ENCODE peak calls at places on chromosomes 6 and 20, in five cellular contexts. One of them, this sample, is unnamed.
A peak's percentile ranks its signal among the peaks of the same experiment; 100 is the strongest.

GRCh38 chr6:73610444-73611275 is 43.1 kb downstream of the SLC17A5 start:
- DNase-seq in CD8-positive, alpha-beta T cell: no peak
- DNase-seq in naive thymus-derived CD4-positive, alpha-beta T cell: peak; percentile 25
- DNase-seq in astrocyte: peak; percentile 16
- DNase-seq in IMR-90: peak; percentile 66
- DNase-seq in this sample: no peak

GRCh38 chr6:41273699-41274098 is 12.8 kb downstream of the TREM1 start:
- DNase-seq in CD8-positive, alpha-beta T cell: no peak
- DNase-seq in naive thymus-derived CD4-positive, alpha-beta T cell: no peak
- DNase-seq in astrocyte: no peak
- DNase-seq in IMR-90: no peak
- DNase-seq in this sample: no peak

GRCh38 chr6:123803862-123804681 is at the start of gene NKAIN2:
- DNase-seq in CD8-positive, alpha-beta T cell: no peak
- DNase-seq in naive thymus-derived CD4-positive, alpha-beta T cell: no peak
- DNase-seq in astrocyte: no peak
- DNase-seq in IMR-90: no peak
- DNase-seq in this sample: no peak

GRCh38 chr6:122640377-122640776 is 30.2 kb downstream of the PKIB start:
- DNase-seq in CD8-positive, alpha-beta T cell: no peak
- DNase-seq in naive thymus-derived CD4-positive, alpha-beta T cell: no peak
- DNase-seq in astrocyte: no peak
- DNase-seq in IMR-90: no peak
- DNase-seq in this sample: no peak

GRCh38 chr6:158722176-158722729 is 72.4 kb downstream of the SYTL3 start:
- DNase-seq in CD8-positive, alpha-beta T cell: no peak
- DNase-seq in naive thymus-derived CD4-positive, alpha-beta T cell: no peak
- DNase-seq in astrocyte: no peak
- DNase-seq in IMR-90: no peak
- DNase-seq in this sample: no peak

GRCh38 chr6:20630617-20631448 is 96.6 kb downstream of the CDKAL1 start:
- DNase-seq in CD8-positive, alpha-beta T cell: no peak
- DNase-seq in naive thymus-derived CD4-positive, alpha-beta T cell: no peak
- DNase-seq in astrocyte: no peak
- DNase-seq in IMR-90: no peak
- DNase-seq in this sample: no peak

GRCh38 chr6:36546664-36546957 is 668 bp downstream of the STK38 start:
- DNase-seq in CD8-positive, alpha-beta T cell: no peak
- DNase-seq in naive thymus-derived CD4-positive, alpha-beta T cell: no peak
- DNase-seq in astrocyte: no peak
- DNase-seq in IMR-90: no peak
- DNase-seq in this sample: no peak

GRCh38 chr20:44648579-44648978 is 2.9 kb downstream of the ADA start:
- DNase-seq in CD8-positive, alpha-beta T cell: no peak
- DNase-seq in naive thymus-derived CD4-positive, alpha-beta T cell: no peak
- DNase-seq in astrocyte: no peak
- DNase-seq in IMR-90: no peak
- DNase-seq in this sample: no peak

GRCh38 chr6:53487080-53487479 is 57.8 kb downstream of the GCLC start:
- DNase-seq in CD8-positive, alpha-beta T cell: no peak
- DNase-seq in naive thymus-derived CD4-positive, alpha-beta T cell: no peak
- DNase-seq in astrocyte: no peak
- DNase-seq in IMR-90: no peak
- DNase-seq in this sample: no peak

GRCh38 chr20:45817652-45818194 is 5.3 kb downstream of the UBE2C start:
- DNase-seq in CD8-positive, alpha-beta T cell: no peak
- DNase-seq in naive thymus-derived CD4-positive, alpha-beta T cell: no peak
- DNase-seq in astrocyte: peak; percentile 92
- DNase-seq in IMR-90: peak; percentile 81
- DNase-seq in this sample: no peak

GRCh38 chr6:111724039-111724438 is 118.4 kb upstream of the TRAF3IP2 start:
- DNase-seq in CD8-positive, alpha-beta T cell: no peak
- DNase-seq in naive thymus-derived CD4-positive, alpha-beta T cell: no peak
- DNase-seq in astrocyte: no peak
- DNase-seq in IMR-90: no peak
- DNase-seq in this sample: no peak

GRCh38 chr6:35363293-35363750 is 21.0 kb downstream of the PPARD start:
- DNase-seq in CD8-positive, alpha-beta T cell: no peak
- DNase-seq in naive thymus-derived CD4-positive, alpha-beta T cell: no peak
- DNase-seq in astrocyte: peak; percentile 51
- DNase-seq in IMR-90: peak; percentile 39
- DNase-seq in this sample: no peak

GRCh38 chr6:136734977-136735376 is 57.3 kb downstream of the MAP3K5 start:
- DNase-seq in CD8-positive, alpha-beta T cell: no peak
- DNase-seq in naive thymus-derived CD4-positive, alpha-beta T cell: no peak
- DNase-seq in astrocyte: no peak
- DNase-seq in IMR-90: no peak
- DNase-seq in this sample: no peak

GRCh38 chr6:154960299-154960796 is 34.8 kb upstream of the TIAM2 start:
- DNase-seq in CD8-positive, alpha-beta T cell: no peak
- DNase-seq in naive thymus-derived CD4-positive, alpha-beta T cell: no peak
- DNase-seq in astrocyte: no peak
- DNase-seq in IMR-90: no peak
- DNase-seq in this sample: no peak

GRCh38 chr6:135054238-135054574 is 416 bp downstream of the HBS1L start:
- DNase-seq in CD8-positive, alpha-beta T cell: no peak
- DNase-seq in naive thymus-derived CD4-positive, alpha-beta T cell: peak; percentile 39
- DNase-seq in astrocyte: no peak
- DNase-seq in IMR-90: peak; percentile 8
- DNase-seq in this sample: no peak

GRCh38 chr20:23165964-23166363 is 79.8 kb upstream of the CD93 start:
- DNase-seq in CD8-positive, alpha-beta T cell: no peak
- DNase-seq in naive thymus-derived CD4-positive, alpha-beta T cell: no peak
- DNase-seq in astrocyte: no peak
- DNase-seq in IMR-90: no peak
- DNase-seq in this sample: no peak

GRCh38 chr6:148770408-148771211 is 23.8 kb downstream of the UST start:
- DNase-seq in CD8-positive, alpha-beta T cell: no peak
- DNase-seq in naive thymus-derived CD4-positive, alpha-beta T cell: no peak
- DNase-seq in astrocyte: no peak
- DNase-seq in IMR-90: no peak
- DNase-seq in this sample: no peak

GRCh38 chr20:24785141-24785924 is 163.7 kb upstream of the CST7 start:
- DNase-seq in CD8-positive, alpha-beta T cell: no peak
- DNase-seq in naive thymus-derived CD4-positive, alpha-beta T cell: no peak
- DNase-seq in astrocyte: peak; percentile 83
- DNase-seq in IMR-90: peak; percentile 35
- DNase-seq in this sample: no peak

GRCh38 chr6:108785653-108786052 is 62.6 kb upstream of the ARMC2 start:
- DNase-seq in CD8-positive, alpha-beta T cell: no peak
- DNase-seq in naive thymus-derived CD4-positive, alpha-beta T cell: no peak
- DNase-seq in astrocyte: no peak
- DNase-seq in IMR-90: no peak
- DNase-seq in this sample: no peak

GRCh38 chr6:46491201-46491788 is at the start of gene RCAN2:
- DNase-seq in CD8-positive, alpha-beta T cell: peak; percentile 23
- DNase-seq in naive thymus-derived CD4-positive, alpha-beta T cell: no peak
- DNase-seq in astrocyte: no peak
- DNase-seq in IMR-90: peak; percentile 8
- DNase-seq in this sample: peak; percentile 81

GRCh38 chr6:134115715-134116074 is 63.3 kb upstream of the SLC2A12 start:
- DNase-seq in CD8-positive, alpha-beta T cell: no peak
- DNase-seq in naive thymus-derived CD4-positive, alpha-beta T cell: no peak
- DNase-seq in astrocyte: no peak
- DNase-seq in IMR-90: no peak
- DNase-seq in this sample: no peak

GRCh38 chr6:56278186-56278585 is 30.8 kb upstream of the COL21A1 start:
- DNase-seq in CD8-positive, alpha-beta T cell: no peak
- DNase-seq in naive thymus-derived CD4-positive, alpha-beta T cell: no peak
- DNase-seq in astrocyte: no peak
- DNase-seq in IMR-90: no peak
- DNase-seq in this sample: no peak

GRCh38 chr20:31374346-31374745 is 5.9 kb downstream of the DEFB118 start:
- DNase-seq in CD8-positive, alpha-beta T cell: no peak
- DNase-seq in naive thymus-derived CD4-positive, alpha-beta T cell: no peak
- DNase-seq in astrocyte: no peak
- DNase-seq in IMR-90: no peak
- DNase-seq in this sample: no peak

GRCh38 chr20:23666698-23667097 is 22.1 kb downstream of the CST4 start:
- DNase-seq in CD8-positive, alpha-beta T cell: no peak
- DNase-seq in naive thymus-derived CD4-positive, alpha-beta T cell: no peak
- DNase-seq in astrocyte: no peak
- DNase-seq in IMR-90: no peak
- DNase-seq in this sample: no peak

GRCh38 chr20:51491393-51491792 is 51.1 kb downstream of the NFATC2 start:
- DNase-seq in CD8-positive, alpha-beta T cell: no peak
- DNase-seq in naive thymus-derived CD4-positive, alpha-beta T cell: no peak
- DNase-seq in astrocyte: no peak
- DNase-seq in IMR-90: no peak
- DNase-seq in this sample: no peak

GRCh38 chr6:166924531-166924930 is 31.8 kb downstream of the RNASET2 start:
- DNase-seq in CD8-positive, alpha-beta T cell: no peak
- DNase-seq in naive thymus-derived CD4-positive, alpha-beta T cell: no peak
- DNase-seq in astrocyte: no peak
- DNase-seq in IMR-90: no peak
- DNase-seq in this sample: no peak

GRCh38 chr6:33905081-33905609 is 101.3 kb upstream of the MLN start:
- DNase-seq in CD8-positive, alpha-beta T cell: peak; percentile 72
- DNase-seq in naive thymus-derived CD4-positive, alpha-beta T cell: peak; percentile 55
- DNase-seq in astrocyte: no peak
- DNase-seq in IMR-90: no peak
- DNase-seq in this sample: no peak

GRCh38 chr20:31860431-31861345 is 9.6 kb downstream of the DUSP15 start:
- DNase-seq in CD8-positive, alpha-beta T cell: no peak
- DNase-seq in naive thymus-derived CD4-positive, alpha-beta T cell: no peak
- DNase-seq in astrocyte: no peak
- DNase-seq in IMR-90: no peak
- DNase-seq in this sample: no peak

DNA sequence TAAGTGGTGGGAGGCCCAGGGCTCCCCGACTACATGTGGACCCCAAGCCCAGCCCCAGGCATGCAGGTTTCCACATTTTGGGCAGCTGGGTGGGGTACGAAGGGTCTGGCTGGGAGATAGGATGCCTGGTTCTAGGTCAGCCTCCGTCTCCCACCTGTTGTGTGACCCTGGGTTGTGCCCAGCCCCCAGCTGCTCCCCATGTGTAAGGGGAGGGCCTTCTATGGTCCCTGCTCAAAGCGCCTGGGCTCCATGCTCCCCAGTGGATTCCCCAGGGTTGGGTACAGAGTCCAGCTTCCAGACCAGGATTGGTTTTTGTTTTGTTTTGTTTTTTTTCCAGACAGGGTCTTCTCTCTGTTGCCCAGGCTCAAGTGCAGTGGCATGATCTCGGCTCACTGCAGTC is 1.1 kb upstream of the VWA7 start:
- DNase-seq in CD8-positive, alpha-beta T cell: no peak
- DNase-seq in naive thymus-derived CD4-positive, alpha-beta T cell: no peak
- DNase-seq in astrocyte: no peak
- DNase-seq in IMR-90: no peak
- DNase-seq in this sample: no peak
- H3K27ac ChIP-seq in CD8-positive, alpha-beta T cell: no peak overlapping the region
- H3K27ac ChIP-seq in naive thymus-derived CD4-positive, alpha-beta T cell: no peak overlapping the region
- H3K27ac ChIP-seq in astrocyte: no peak overlapping the region
- H3K27ac ChIP-seq in IMR-90: no peak overlapping the region
- H3K27ac ChIP-seq in this sample: no peak overlapping the region

GRCh38 chr6:31426395-31426794 is 23.0 kb downstream of the MICA start:
- DNase-seq in CD8-positive, alpha-beta T cell: no peak
- DNase-seq in naive thymus-derived CD4-positive, alpha-beta T cell: no peak
- DNase-seq in astrocyte: no peak
- DNase-seq in IMR-90: no peak
- DNase-seq in this sample: no peak
- H3K4me1 ChIP-seq in CD8-positive, alpha-beta T cell: no peaks in the 10 kb centered on the region
- H3K4me1 ChIP-seq in naive thymus-derived CD4-positive, alpha-beta T cell: no peaks in the 10 kb centered on the region
- H3K4me1 ChIP-seq in astrocyte: no peaks in the 10 kb centered on the region
- H3K4me1 ChIP-seq in IMR-90: no peaks in the 10 kb centered on the region
- H3K4me1 ChIP-seq in this sample: no peaks in the 10 kb centered on the region

DNA sequence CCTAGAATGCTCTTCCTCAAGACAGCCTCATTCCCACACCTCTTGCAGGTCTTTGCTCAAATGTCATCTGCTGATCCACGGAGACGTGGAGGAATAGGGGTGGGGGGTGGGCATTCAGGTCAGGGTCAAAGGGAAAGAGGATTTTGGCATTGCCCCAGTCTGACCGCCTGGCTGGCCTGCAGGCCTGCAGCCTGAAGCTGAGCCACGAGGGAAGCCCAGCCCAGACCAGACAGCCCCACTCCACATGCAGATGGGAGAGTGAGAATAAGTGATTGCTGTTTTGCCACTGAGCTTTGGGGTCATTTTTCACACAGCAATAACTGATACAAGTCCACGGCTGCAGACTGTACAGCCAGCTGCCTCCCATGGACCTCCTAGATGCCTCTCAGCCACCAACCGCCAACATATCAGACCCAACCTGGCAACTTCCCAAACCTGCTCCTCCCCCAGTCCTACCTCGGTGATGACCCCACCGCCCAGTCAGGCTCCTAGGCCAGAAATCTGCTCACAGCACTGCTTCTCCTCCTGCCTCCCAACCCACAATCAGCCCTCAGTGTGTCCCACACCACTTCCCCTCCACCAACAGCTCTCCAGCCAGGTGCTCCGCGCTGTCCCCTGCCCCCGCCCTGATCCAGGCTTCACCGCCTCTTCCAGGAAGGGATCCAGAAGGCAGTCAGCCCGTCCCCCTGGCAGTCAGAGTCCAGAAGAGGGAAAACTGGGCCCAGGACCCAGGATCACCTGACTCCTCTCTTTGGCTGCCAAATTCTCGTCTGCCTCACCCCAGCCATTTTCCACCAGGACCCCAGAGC is 14.0 kb downstream of the KIAA1755 start:
- DNase-seq in CD8-positive, alpha-beta T cell: no peak
- DNase-seq in naive thymus-derived CD4-positive, alpha-beta T cell: no peak
- DNase-seq in astrocyte: peak; percentile 49
- DNase-seq in IMR-90: no peak
- DNase-seq in this sample: peak; percentile 92
- H3K27ac ChIP-seq in CD8-positive, alpha-beta T cell: no peak overlapping the region
- H3K27ac ChIP-seq in naive thymus-derived CD4-positive, alpha-beta T cell: no peak overlapping the region
- H3K27ac ChIP-seq in astrocyte: no peak overlapping the region
- H3K27ac ChIP-seq in IMR-90: no peak overlapping the region
- H3K27ac ChIP-seq in this sample: peak overlapping the region; percentile 76

GRCh38 chr6:106754215-106754614 is 124.8 kb downstream of the QRSL1 start:
- DNase-seq in CD8-positive, alpha-beta T cell: no peak
- DNase-seq in naive thymus-derived CD4-positive, alpha-beta T cell: no peak
- DNase-seq in astrocyte: no peak
- DNase-seq in IMR-90: no peak
- DNase-seq in this sample: no peak

GRCh38 chr6:106750146-106750900 is 120.9 kb downstream of the QRSL1 start:
- DNase-seq in CD8-positive, alpha-beta T cell: no peak
- DNase-seq in naive thymus-derived CD4-positive, alpha-beta T cell: no peak
- DNase-seq in astrocyte: peak; percentile 4
- DNase-seq in IMR-90: no peak
- DNase-seq in this sample: no peak

GRCh38 chr6:106752641-106753040 is 123.3 kb downstream of the QRSL1 start:
- DNase-seq in CD8-positive, alpha-beta T cell: no peak
- DNase-seq in naive thymus-derived CD4-positive, alpha-beta T cell: no peak
- DNase-seq in astrocyte: no peak
- DNase-seq in IMR-90: no peak
- DNase-seq in this sample: no peak

GRCh38 chr6:106749611-106750010 is 120.2 kb downstream of the QRSL1 start:
- DNase-seq in CD8-positive, alpha-beta T cell: no peak
- DNase-seq in naive thymus-derived CD4-positive, alpha-beta T cell: no peak
- DNase-seq in astrocyte: peak; percentile 4
- DNase-seq in IMR-90: peak; percentile 30
- DNase-seq in this sample: no peak

GRCh38 chr6:106751501-106752252 is 122.3 kb downstream of the QRSL1 start:
- DNase-seq in CD8-positive, alpha-beta T cell: no peak
- DNase-seq in naive thymus-derived CD4-positive, alpha-beta T cell: no peak
- DNase-seq in astrocyte: peak; percentile 4
- DNase-seq in IMR-90: peak; percentile 8
- DNase-seq in this sample: no peak
- H3K4me1 ChIP-seq in CD8-positive, alpha-beta T cell: no peaks in the 10 kb centered on the region
- H3K4me1 ChIP-seq in naive thymus-derived CD4-positive, alpha-beta T cell: no peaks in the 10 kb centered on the region
- H3K4me1 ChIP-seq in astrocyte: no peaks in the 10 kb centered on the region
- H3K4me1 ChIP-seq in IMR-90: no peaks in the 10 kb centered on the region
- H3K4me1 ChIP-seq in this sample: no peaks in the 10 kb centered on the region

This sample was measured in sigmoid colon.